ENCODE peak calls at places on chromosome 6, in four cellular contexts. F is HL-60, W is HFF-Myc, C is AG10803. S is an unnamed sample.

GRCh38 chr6:104896914-104897313 is 37.2 kb upstream of the HACE1 start:
- DNase-seq in F (no peak), C (no peak), W (no peak), S (peak; percentile 6)

GRCh38 chr6:142758257-142759025 is 186.5 kb downstream of the HIVEP2 start:
- DNase-seq in W (no peak), F (no peak), C (no peak), S (no peak)

GRCh38 chr6:82260890-82261732 is 13.6 kb upstream of the IBTK start:
- DNase-seq in F (no peak), C (no peak), W (no peak), S (peak; percentile 18)

GRCh38 chr6:108587258-108588059 is 26.7 kb downstream of the FOXO3 start:
- DNase-seq in W (no peak), C (peak; percentile 75), F (no peak), S (peak; percentile 80)

GRCh38 chr6:142861711-142862110 is 83.3 kb downstream of the HIVEP2 start:
- DNase-seq in W (no peak), F (no peak), C (no peak), S (no peak)

GRCh38 chr6:160992323-160993314 is 1.1 kb downstream of the MAP3K4 start:
- DNase-seq in C (peak; percentile 80), W (peak; percentile 60), F (peak; percentile 55), S (peak; percentile 80)

GRCh38 chr6:36427781-36428345 is 14.8 kb downstream of the PXT1 start:
- DNase-seq in W (no peak), C (peak; percentile 53), F (no peak), S (no peak)

GRCh38 chr6:170026272-170027110 is 264.4 kb downstream of the DLL1 start:
- DNase-seq in F (no peak), W (no peak), C (no peak), S (no peak)

GRCh38 chr6:21748343-21749063 is 155.0 kb downstream of the SOX4 start:
- DNase-seq in W (no peak), F (no peak), C (peak; percentile 22), S (peak; percentile 55)

GRCh38 chr6:12034831-12035230 is 22.7 kb downstream of the HIVEP1 start:
- DNase-seq in C (peak; percentile 18), W (no peak), F (no peak), S (no peak)

GRCh38 chr6:19692506-19693298 is 144.5 kb upstream of the ID4 start:
- DNase-seq in C (no peak), F (no peak), W (no peak), S (no peak)

GRCh38 chr6:159982726-159983506 is 14.0 kb downstream of the IGF2R start:
- DNase-seq in C (peak; percentile 59), W (no peak), F (peak; percentile 62), S (peak; percentile 30)

GRCh38 chr6:107634147-107635057 is 144.5 kb downstream of the SOBP start:
- DNase-seq in C (no peak), F (no peak), W (no peak), S (no peak)

GRCh38 chr6:160400426-160400825 is 52.2 kb downstream of the SLC22A3 start:
- DNase-seq in F (no peak), W (no peak), C (peak; percentile 5), S (peak; percentile 44)

GRCh38 chr6:7974932-7975763 is 64.6 kb upstream of the TXNDC5 start:
- DNase-seq in F (peak; percentile 5), W (peak; percentile 45), C (peak; percentile 89), S (peak; percentile 89)

GRCh38 chr6:125597411-125598253 is 151.8 kb upstream of the HEY2 start:
- DNase-seq in W (no peak), C (peak; percentile 3), F (no peak), S (no peak)

GRCh38 chr6:38178584-38178886 is 359.0 kb downstream of the ZFAND3 start:
- DNase-seq in C (no peak), W (no peak), F (no peak), S (no peak)

GRCh38 chr6:156885562-156885961 is 108.4 kb downstream of the ARID1B start:
- DNase-seq in W (no peak), F (no peak), C (no peak), S (no peak)

GRCh38 chr6:160950507-160950906 is 41.1 kb upstream of the MAP3K4 start:
- DNase-seq in C (peak; percentile 9), F (no peak), W (no peak), S (peak; percentile 55)

GRCh38 chr6:143804835-143805239 is 38.3 kb upstream of the LTV1 start:
- DNase-seq in W (no peak), C (no peak), F (no peak), S (no peak)

GRCh38 chr6:85435872-85436271 is 14.0 kb upstream of the NT5E start:
- DNase-seq in W (no peak), F (no peak), C (no peak), S (no peak)

GRCh38 chr6:15132854-15133670 is 112.8 kb upstream of the JARID2 start:
- DNase-seq in F (peak; percentile 18), W (no peak), C (peak; percentile 71), S (peak; percentile 78)

GRCh38 chr6:155530219-155530834 is 74.7 kb upstream of the NOX3 start:
- DNase-seq in W (peak; percentile 32), C (peak; percentile 50), F (no peak), S (peak; percentile 66)

GRCh38 chr6:35717449-35718353 is 19.1 kb upstream of the ARMC12 start:
- DNase-seq in C (no peak), W (no peak), F (no peak), S (no peak)

GRCh38 chr6:38715016-38715809 is at the start of gene DNAH8:
- DNase-seq in F (no peak), C (no peak), W (no peak), S (no peak)

GRCh38 chr6:41406821-41407787 is 71.7 kb downstream of the NCR2 start:
- DNase-seq in C (no peak), F (no peak), W (no peak), S (no peak)

GRCh38 chr6:97240222-97240621 is 42.8 kb downstream of the MMS22L start:
- DNase-seq in C (peak; percentile 40), W (peak; percentile 21), F (no peak), S (peak; percentile 54)

GRCh38 chr6:3001773-3002293 is 2.1 kb downstream of the NQO2 start:
- DNase-seq in C (peak; percentile 88), W (peak; percentile 56), F (peak; percentile 77), S (peak; percentile 63)

GRCh38 chr6:119467478-119468081 is 118.0 kb upstream of the MAN1A1 start:
- DNase-seq in W (no peak), F (no peak), C (peak; percentile 42), S (peak; percentile 65)

GRCh38 chr6:33904050-33904827 is 100.4 kb upstream of the MLN start:
- DNase-seq in F (no peak), C (no peak), W (no peak), S (no peak)

GRCh38 chr6:157272866-157273755 is 50.2 kb downstream of the TMEM242 start:
- DNase-seq in C (peak; percentile 40), F (no peak), W (no peak), S (no peak)

GRCh38 chr6:92848901-92849300 is 570.5 kb downstream of the EPHA7 start:
- DNase-seq in W (no peak), C (no peak), F (no peak), S (no peak)

GRCh38 chr6:43636312-43636667 is 650 bp downstream of the MAD2L1BP start:
- DNase-seq in W (no peak), F (peak; percentile 11), C (peak; percentile 15), S (no peak)

GRCh38 chr6:143958839-143959399 is 49.1 kb downstream of the PLAGL1 start:
- DNase-seq in W (no peak), F (no peak), C (no peak), S (no peak)

GRCh38 chr6:36956111-36956820 is 1.7 kb downstream of the PI16 start:
- DNase-seq in W (no peak), F (no peak), C (no peak), S (no peak)

GRCh38 chr6:70315096-70315751 is 12.3 kb upstream of the COL9A1 start:
- DNase-seq in W (no peak), C (no peak), F (no peak), S (no peak)

GRCh38 chr6:117167520-117168271 is 97.7 kb upstream of the VGLL2 start:
- DNase-seq in C (peak; percentile 50), W (no peak), F (no peak), S (peak; percentile 68)

GRCh38 chr6:169722362-169723199 is 1.7 kb downstream of the PHF10 start:
- DNase-seq in C (peak; percentile 55), W (no peak), F (peak; percentile 73), S (peak; percentile 86)

GRCh38 chr6:163585932-163586437 is 171.5 kb downstream of the QKI start:
- DNase-seq in F (peak; percentile 52), W (peak; percentile 58), C (peak; percentile 83), S (peak; percentile 94)

GRCh38 chr6:45423901-45424627 is 46.3 kb upstream of the SUPT3H start:
- DNase-seq in W (no peak), F (peak; percentile 60), C (no peak), S (no peak)
- H3K4me3 ChIP-seq in W (peak overlapping the region; percentile 93), F (peak overlapping the region; percentile 89), C (peak overlapping the region; percentile 90), S (peak overlapping the region; percentile 79)

DNA sequence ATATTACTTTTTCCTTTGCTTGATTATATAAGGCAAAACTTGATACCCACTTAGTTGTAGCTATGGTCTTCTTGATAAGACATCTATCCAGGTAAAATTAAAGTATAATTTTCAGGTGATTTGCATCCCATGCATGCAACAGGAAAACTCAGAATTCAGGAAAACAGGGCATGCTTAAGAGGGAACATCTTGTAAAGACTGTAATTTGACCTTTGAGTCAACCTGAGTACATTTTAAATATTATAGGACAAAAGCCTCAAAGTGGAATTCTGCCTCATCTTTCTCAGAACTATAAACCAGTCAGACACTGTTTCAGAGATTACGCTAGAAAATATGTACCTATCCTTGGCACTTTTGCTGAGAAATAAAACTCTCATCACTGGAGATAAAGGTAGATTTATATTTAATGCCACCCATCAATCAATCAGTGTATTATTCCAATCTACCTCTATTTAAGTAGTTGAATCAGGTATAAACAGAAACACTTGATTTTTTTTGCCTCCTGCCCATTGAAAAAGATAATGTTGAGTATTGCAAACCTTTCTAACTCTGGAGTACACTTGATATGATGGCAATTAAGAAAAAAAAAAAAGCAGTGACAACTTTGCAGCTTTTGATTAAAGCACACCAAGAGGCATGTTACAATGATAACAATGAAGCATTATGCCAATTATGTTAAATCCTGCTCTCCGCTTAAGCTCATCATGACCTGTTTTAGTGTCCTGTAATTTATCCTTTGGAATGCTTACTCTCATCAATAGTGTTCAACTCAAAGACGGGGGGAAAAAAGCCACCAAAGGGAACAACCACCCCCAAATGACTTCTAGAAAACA is 2.8 kb downstream of the CITED2 start:
- DNase-seq in F (no peak), W (no peak), C (peak; percentile 56), S (peak; percentile 43)
- H3K4me3 ChIP-seq in F (peak overlapping the region; percentile 72), W (peak overlapping the region; percentile 66), C (peak overlapping the region; percentile 92), S (peak overlapping the region; percentile 89)

DNA sequence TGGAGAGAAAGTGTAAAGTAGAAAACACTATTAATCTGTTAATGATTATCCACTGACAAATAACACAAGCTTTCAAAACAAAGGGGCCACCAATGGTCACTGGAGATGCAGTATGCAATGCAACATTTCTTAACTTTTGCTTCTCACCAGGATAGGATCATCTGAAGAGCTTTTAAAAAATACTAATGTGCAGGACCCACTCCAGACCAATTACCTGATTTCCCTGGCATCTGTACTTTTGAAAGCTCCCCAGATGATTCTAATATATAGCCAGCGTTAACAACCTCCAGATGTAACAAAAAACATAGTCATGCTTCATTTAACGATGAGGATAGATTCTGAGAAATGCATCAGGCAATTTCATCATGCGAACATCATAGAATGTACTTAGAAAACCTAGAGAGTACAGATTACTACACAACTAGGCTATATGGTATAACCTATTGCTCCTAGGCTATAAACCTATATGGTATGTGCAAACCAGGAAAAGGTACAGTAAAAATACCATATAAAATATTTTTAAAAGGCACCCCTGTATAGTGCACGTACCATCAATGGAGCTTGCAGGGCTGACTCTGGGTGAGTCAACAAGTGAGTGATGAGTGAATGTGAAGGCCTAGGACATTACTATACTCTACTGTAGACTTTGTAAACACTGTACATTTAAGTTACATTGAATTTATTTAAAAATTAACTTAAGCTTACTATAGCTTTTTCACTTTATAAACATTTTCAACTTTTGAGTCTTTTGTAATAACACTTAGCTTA is 69.2 kb downstream of the ATG5 start:
- DNase-seq in W (peak; percentile 56), F (no peak), C (peak; percentile 84), S (peak; percentile 58)
- H3K4me3 ChIP-seq in W (no peak overlapping the region), F (no peak overlapping the region), C (no peak overlapping the region), S (no peak overlapping the region)

GRCh38 chr6:28606424-28607391 is 81.0 kb downstream of the GPX5 start:
- DNase-seq in W (peak; percentile 61), C (peak; percentile 49), F (peak; percentile 49), S (peak; percentile 81)
- H3K4me3 ChIP-seq in W (peak overlapping the region; percentile 52), C (peak overlapping the region; percentile 48), F (peak overlapping the region; percentile 44), S (peak overlapping the region; percentile 45)